ENCODE peak calls at places on chromosomes 11 and 22, in nine cellular contexts. M is sigmoid colon; U is gastrocnemius medialis; K is HT1080; D is stimulated activated CD8-positive, alpha-beta memory T cell treated with anti-CD3 and anti-CD28 coated beads, Interleukin-2, amount 100 ng/mL, for 48 hours; A is lung; F is NCI-H345; X is NCI-H1105 treated with DMSO at 0.1 percent for 48 hours; Q is suprapubic skin. O is an unnamed sample.

GRCh38 chr22:43554694-43555365 is 143.0 kb downstream of the MPPED1 start:
- DNase-seq in M (peak; percentile 50), U (no peak), K (no peak), D (no peak), A (no peak), F (no peak), X (no peak), Q (peak; percentile 37), O (no peak)

GRCh38 chr11:2379471-2380174 is 2.5 kb downstream of the CD81 start:
- DNase-seq in M (no peak), U (no peak), K (no peak), D (no peak), A (no peak), F (no peak), X (no peak), Q (no peak), O (no peak)

GRCh38 chr11:13238879-13239514 is 38.6 kb upstream of the BMAL1 start:
- DNase-seq in M (no peak), U (no peak), K (peak; percentile 62), D (peak; percentile 22), A (peak; percentile 64), F (no peak), X (peak; percentile 39), Q (no peak), O (no peak)

GRCh38 chr11:19419021-19419750 is 178.4 kb upstream of the E2F8 start:
- DNase-seq in M (no peak), U (no peak), K (no peak), D (no peak), A (peak; percentile 53), F (no peak), X (no peak), Q (no peak), O (no peak)

GRCh38 chr11:63537293-63538101 is 889 bp downstream of the PLAAT4 start:
- DNase-seq in M (peak; percentile 92), U (peak; percentile 62), K (no peak), D (no peak), A (peak; percentile 74), F (no peak), X (no peak), Q (no peak), O (no peak)

GRCh38 chr11:108324587-108324986 is 101.7 kb downstream of the ATM start:
- DNase-seq in M (no peak), U (no peak), K (peak; percentile 40), D (no peak), A (no peak), F (no peak), X (peak; percentile 3), Q (no peak), O (no peak)

GRCh38 chr11:130653838-130654601 is 205.6 kb downstream of the ADAMTS15 start:
- DNase-seq in M (peak; percentile 86), U (peak; percentile 79), K (no peak), D (no peak), A (peak; percentile 88), F (no peak), X (no peak), Q (peak; percentile 91), O (no peak)

GRCh38 chr22:42111798-42112197 is 18.8 kb downstream of the CYP2D6 start:
- DNase-seq in M (no peak), U (no peak), K (no peak), D (no peak), A (no peak), F (no peak), X (no peak), Q (no peak), O (no peak)

O was measured in GM18507.